ENCODE peak calls at places on chromosomes 16 and 17, in nine cellular contexts. K, C, D, M, X, B, Z, A and T are unnamed samples.

GRCh38 chr16:22250522-22250921 is 44.4 kb downstream of the EEF2K start:
- DNase-seq in K (peak), C (no peak), D (no peak), M (no peak), X (no peak), B (no peak), Z (no peak), A (no peak), T (no peak)

GRCh38 chr17:17043668-17044226 is 1.5 kb downstream of the MPRIP start:
- DNase-seq in K (no peak), C (no peak), D (no peak), M (peak), X (no peak), B (peak), Z (no peak), A (no peak), T (no peak)

GRCh38 chr16:14965328-14965727 is 9.5 kb upstream of the PDXDC1 start:
- DNase-seq in K (no peak), C (no peak), D (no peak), M (no peak), X (no peak), B (no peak), Z (no peak), A (no peak), T (no peak)

GRCh38 chr17:50206604-50207293 is 5.3 kb upstream of the COL1A1 start:
- DNase-seq in K (peak), C (no peak), D (no peak), M (peak), X (no peak), B (peak), Z (peak), A (no peak), T (no peak)

GRCh38 chr16:2156025-2156848 is 655 bp downstream of the TRAF7 start:
- DNase-seq in K (peak), C (peak), D (no peak), M (peak), X (no peak), B (peak), Z (peak), A (no peak), T (no peak)

GRCh38 chr16:1613728-1614225 is 1.6 kb downstream of the CRAMP1 start:
- DNase-seq in K (peak), C (no peak), D (no peak), M (no peak), X (peak), B (peak), Z (peak), A (no peak), T (no peak)

GRCh38 chr16:75087040-75087979 is 29.3 kb downstream of the LDHD start:
- DNase-seq in K (peak), C (no peak), D (peak), M (peak), X (no peak), B (no peak), Z (no peak), A (no peak), T (no peak)

GRCh38 chr17:64036198-64036922 is 15.9 kb upstream of the ICAM2 start:
- DNase-seq in K (no peak), C (no peak), D (no peak), M (no peak), X (no peak), B (no peak), Z (no peak), A (no peak), T (no peak)

GRCh38 chr17:1736348-1737281 is 6.1 kb upstream of the SERPINF2 start:
- DNase-seq in K (peak), C (peak), D (no peak), M (peak), X (no peak), B (peak), Z (peak), A (no peak), T (peak)

GRCh38 chr17:38608648-38609047 is 2.9 kb upstream of the SRCIN1 start:
- DNase-seq in K (no peak), C (no peak), D (no peak), M (no peak), X (no peak), B (no peak), Z (no peak), A (no peak), T (no peak)

GRCh38 chr17:69608808-69609494 is 194.5 kb downstream of the MAP2K6 start:
- DNase-seq in K (peak), C (peak), D (no peak), M (peak), X (no peak), B (no peak), Z (no peak), A (peak), T (no peak)

GRCh38 chr16:82658796-82659195 is 32.0 kb downstream of the CDH13 start:
- DNase-seq in K (peak), C (no peak), D (no peak), M (peak), X (no peak), B (no peak), Z (no peak), A (no peak), T (no peak)

GRCh38 chr17:28982191-28982793 is 23.5 kb downstream of the SEZ6 start:
- DNase-seq in K (peak), C (no peak), D (peak), M (peak), X (peak), B (peak), Z (peak), A (no peak), T (peak)

GRCh38 chr16:1678500-1679098 is 520 bp downstream of the JPT2 start:
- DNase-seq in K (peak), C (peak), D (no peak), M (peak), X (peak), B (peak), Z (peak), A (no peak), T (no peak)

GRCh38 chr17:13283606-13284005 is 265.8 kb upstream of the ELAC2 start:
- DNase-seq in K (no peak), C (no peak), D (no peak), M (no peak), X (no peak), B (no peak), Z (no peak), A (no peak), T (no peak)